ENCODE peak calls at places on chromosomes 11 and 22, in seven cellular contexts. G is HCT116, W is sigmoid colon, H is SK-N-SH, A is spleen, S is breast epithelium, R is HepG2. D is an unnamed sample.

GRCh38 chr22:26573026-26573662 is 16.8 kb downstream of the TPST2 start:
- DNase-seq in G (no peak), W (peak; percentile 72), H (no peak), A (peak; percentile 91), S (no peak), R (no peak), D (no peak)

GRCh38 chr11:61267437-61267841 is 26.5 kb downstream of the PGA5 start:
- DNase-seq in G (no peak), W (no peak), H (no peak), A (no peak), S (no peak), R (peak; percentile 66), D (no peak)

GRCh38 chr11:69605737-69606526 is 35.0 kb upstream of the CCND1 start:
- DNase-seq in G (no peak), W (no peak), H (no peak), A (no peak), S (no peak), R (peak; percentile 21), D (peak; percentile 80)

GRCh38 chr11:68018730-68019190 is 8.6 kb downstream of the ALDH3B1 start:
- DNase-seq in G (no peak), W (no peak), H (no peak), A (no peak), S (no peak), R (no peak), D (no peak)

GRCh38 chr11:123221074-123221473 is 26.0 kb upstream of the CLMP start:
- DNase-seq in G (no peak), W (peak; percentile 81), H (no peak), A (no peak), S (no peak), R (no peak), D (no peak)

GRCh38 chr11:117546431-117547160 is 218.9 kb downstream of the CEP164 start:
- DNase-seq in G (no peak), W (no peak), H (no peak), A (no peak), S (no peak), R (no peak), D (no peak)

GRCh38 chr11:107581147-107581546 is 9.8 kb upstream of the ELMOD1 start:
- DNase-seq in G (no peak), W (no peak), H (no peak), A (no peak), S (no peak), R (no peak), D (no peak)

GRCh38 chr11:69290791-69291190 is 3.2 kb upstream of the MYEOV start:
- DNase-seq in G (no peak), W (no peak), H (no peak), A (peak; percentile 60), S (no peak), R (no peak), D (no peak)

GRCh38 chr11:35275808-35276170 is 136.8 kb downstream of the CD44 start:
- DNase-seq in G (no peak), W (no peak), H (no peak), A (no peak), S (no peak), R (no peak), D (no peak)

GRCh38 chr11:130216591-130217132 is 57.1 kb downstream of the ST14 start:
- DNase-seq in G (no peak), W (no peak), H (no peak), A (peak; percentile 49), S (peak; percentile 15), R (no peak), D (no peak)

GRCh38 chr11:100923555-100923954 is 206.1 kb downstream of the PGR start:
- DNase-seq in G (no peak), W (no peak), H (no peak), A (no peak), S (no peak), R (no peak), D (no peak)

GRCh38 chr11:16001899-16002426 is 354.4 kb downstream of the SOX6 start:
- DNase-seq in G (peak; percentile 10), W (no peak), H (no peak), A (no peak), S (peak; percentile 17), R (peak; percentile 92), D (no peak)

GRCh38 chr11:8201524-8202365 is 32.9 kb upstream of the RIC3 start:
- DNase-seq in G (no peak), W (no peak), H (no peak), A (no peak), S (no peak), R (no peak), D (peak; percentile 69)

GRCh38 chr11:130037058-130037457 is 32.6 kb upstream of the APLP2 start:
- DNase-seq in G (no peak), W (no peak), H (no peak), A (no peak), S (no peak), R (peak; percentile 77), D (no peak)

GRCh38 chr11:75562836-75563484 is 907 bp downstream of the SERPINH1 start:
- DNase-seq in G (no peak), W (no peak), H (peak; percentile 64), A (no peak), S (peak; percentile 24), R (no peak), D (no peak)

GRCh38 chr22:47221840-47222615 is 459.6 kb downstream of the TBC1D22A start:
- DNase-seq in G (no peak), W (peak; percentile 43), H (peak; percentile 62), A (no peak), S (no peak), R (no peak), D (peak; percentile 37)

GRCh38 chr22:20424937-20425587 is 12.6 kb downstream of the SCARF2 start:
- DNase-seq in G (no peak), W (no peak), H (peak; percentile 75), A (peak; percentile 76), S (no peak), R (no peak), D (no peak)
- TF ChIP-seq POLR2AphosphoS5 in G (no peak), W (no peak), H (no peak), A (no peak), S (no peak), R (no peak), D (no peak)

GRCh38 chr22:37560682-37561208 is 465 bp downstream of the CDC42EP1 start:
- DNase-seq in G (no peak), W (peak; percentile 81), H (peak; percentile 65), A (no peak), S (no peak), R (no peak), D (no peak)
- H3K4me1 ChIP-seq in G (peaks cover 69% of the 10 kb centered on the region), W (peaks cover 55% of the 10 kb centered on the region), H (peaks cover 28% of the 10 kb centered on the region), A (peaks cover 62% of the 10 kb centered on the region), S (peaks cover 5% of the 10 kb centered on the region), R (peaks cover 81% of the 10 kb centered on the region), D (peaks cover 68% of the 10 kb centered on the region)

GRCh38 chr22:29270475-29271271 is 2.6 kb downstream of the EWSR1 start:
- DNase-seq in G (no peak), W (no peak), H (no peak), A (no peak), S (no peak), R (peak; percentile 69), D (no peak)

GRCh38 chr22:29268511-29269229 is 602 bp downstream of the EWSR1 start:
- DNase-seq in G (peak; percentile 1), W (peak; percentile 87), H (peak; percentile 63), A (no peak), S (peak; percentile 42), R (peak; percentile 41), D (no peak)

GRCh38 chr22:29269230-29269604 is 1.1 kb downstream of the EWSR1 start:
- DNase-seq in G (no peak), W (no peak), H (no peak), A (no peak), S (no peak), R (no peak), D (no peak)

GRCh38 chr22:29267858-29268510 is at the start of the genes EWSR1 and RHBDD3:
- DNase-seq in G (peak; percentile 94), W (peak; percentile 98), H (peak; percentile 97), A (peak; percentile 97), S (peak; percentile 91), R (peak; percentile 91), D (peak; percentile 95)

DNA sequence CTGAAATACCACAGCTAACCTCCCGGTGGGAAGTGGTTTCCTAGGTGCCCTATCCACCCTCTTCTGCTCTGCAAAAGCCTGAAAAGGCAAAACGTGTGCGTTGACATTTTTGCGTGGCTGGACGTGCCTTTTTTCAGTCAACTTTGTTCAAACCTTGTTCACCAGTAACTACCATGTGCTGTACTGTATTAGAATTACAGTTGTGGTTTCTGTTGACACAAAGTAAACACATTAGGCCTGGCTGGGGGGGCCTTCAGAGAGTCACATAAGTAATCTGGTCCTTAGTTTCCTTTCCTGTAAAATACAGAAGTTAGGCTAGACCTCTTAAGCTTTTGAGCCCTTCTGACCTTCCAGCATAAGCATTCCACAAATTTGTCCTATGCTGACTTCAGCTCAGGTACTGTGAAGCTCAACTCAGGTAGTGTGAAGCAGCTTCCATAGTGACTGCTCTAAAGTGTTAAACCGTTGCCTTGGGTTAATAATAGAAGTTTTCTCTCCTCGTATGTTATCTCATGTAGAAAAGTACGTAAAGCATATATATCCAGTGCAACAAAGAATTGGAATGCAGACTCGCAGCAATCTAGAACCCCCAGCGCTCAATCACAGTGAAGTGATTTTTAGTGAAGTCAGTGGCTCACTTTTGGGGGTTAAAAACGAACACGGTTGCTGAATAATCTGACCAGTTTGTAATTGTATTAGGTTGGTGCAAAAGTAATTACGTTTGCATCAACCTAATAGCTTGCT is 1.8 kb downstream of the EWSR1 start:
- DNase-seq in G (no peak), W (no peak), H (no peak), A (no peak), S (no peak), R (peak; percentile 39), D (no peak)
- H3K36me3 ChIP-seq in G (peaks cover 72% of the 10 kb centered on the region), W (peaks cover 38% of the 10 kb centered on the region), H (peaks cover 60% of the 10 kb centered on the region), A (no peaks in the 10 kb centered on the region), S (no peaks in the 10 kb centered on the region), R (peaks cover 41% of the 10 kb centered on the region), D (no peaks in the 10 kb centered on the region)

GRCh38 chr11:116042125-116042524 is 537.9 kb upstream of the CADM1 start:
- DNase-seq in G (no peak), W (no peak), H (no peak), A (no peak), S (no peak), R (no peak), D (no peak)
- TF ChIP-seq POLR2AphosphoS5 in G (no peak), W (no peak), H (no peak), A (no peak), S (no peak), R (no peak), D (no peak)

D was measured in vagina.